ENCODE peak calls at places on chromosomes 5 and 9, in five cellular contexts. One of them, this sample, is unnamed.

GRCh38 chr5:54902817-54903473 is 82.4 kb downstream of the ESM1 start:
- DNase-seq in stimulated activated CD4-positive, alpha-beta T cell treated with anti-CD3 and anti-CD28 coated beads, TNF-alpha, amount 100 ng/mL, for 1 hour: no peak
- DNase-seq in GM23248: peak
- DNase-seq in stimulated activated CD8-positive, alpha-beta memory T cell treated with anti-CD3 and anti-CD28 coated beads, Interleukin-15, amount 100 ng/mL, for 1 hour: no peak
- DNase-seq in aorta: no peak
- DNase-seq in this sample: peak

GRCh38 chr5:88826959-88827585 is 55.9 kb downstream of the MEF2C start:
- DNase-seq in stimulated activated CD4-positive, alpha-beta T cell treated with anti-CD3 and anti-CD28 coated beads, TNF-alpha, amount 100 ng/mL, for 1 hour: no peak
- DNase-seq in GM23248: peak
- DNase-seq in stimulated activated CD8-positive, alpha-beta memory T cell treated with anti-CD3 and anti-CD28 coated beads, Interleukin-15, amount 100 ng/mL, for 1 hour: no peak
- DNase-seq in aorta: peak
- DNase-seq in this sample: peak

GRCh38 chr5:172509405-172509781 is 55.1 kb upstream of the SH3PXD2B start:
- DNase-seq in stimulated activated CD4-positive, alpha-beta T cell treated with anti-CD3 and anti-CD28 coated beads, TNF-alpha, amount 100 ng/mL, for 1 hour: no peak
- DNase-seq in GM23248: no peak
- DNase-seq in stimulated activated CD8-positive, alpha-beta memory T cell treated with anti-CD3 and anti-CD28 coated beads, Interleukin-15, amount 100 ng/mL, for 1 hour: no peak
- DNase-seq in aorta: no peak
- DNase-seq in this sample: no peak

GRCh38 chr9:136512651-136513066 is 29.8 kb upstream of the SEC16A start:
- DNase-seq in stimulated activated CD4-positive, alpha-beta T cell treated with anti-CD3 and anti-CD28 coated beads, TNF-alpha, amount 100 ng/mL, for 1 hour: no peak
- DNase-seq in GM23248: peak
- DNase-seq in stimulated activated CD8-positive, alpha-beta memory T cell treated with anti-CD3 and anti-CD28 coated beads, Interleukin-15, amount 100 ng/mL, for 1 hour: no peak
- DNase-seq in aorta: no peak
- DNase-seq in this sample: peak

GRCh38 chr5:102380174-102380573 is 84.1 kb upstream of the SLCO4C1 start:
- DNase-seq in stimulated activated CD4-positive, alpha-beta T cell treated with anti-CD3 and anti-CD28 coated beads, TNF-alpha, amount 100 ng/mL, for 1 hour: no peak
- DNase-seq in GM23248: no peak
- DNase-seq in stimulated activated CD8-positive, alpha-beta memory T cell treated with anti-CD3 and anti-CD28 coated beads, Interleukin-15, amount 100 ng/mL, for 1 hour: no peak
- DNase-seq in aorta: no peak
- DNase-seq in this sample: no peak

GRCh38 chr9:38296853-38297252 is 95.6 kb upstream of the ALDH1B1 start:
- DNase-seq in stimulated activated CD4-positive, alpha-beta T cell treated with anti-CD3 and anti-CD28 coated beads, TNF-alpha, amount 100 ng/mL, for 1 hour: no peak
- DNase-seq in GM23248: no peak
- DNase-seq in stimulated activated CD8-positive, alpha-beta memory T cell treated with anti-CD3 and anti-CD28 coated beads, Interleukin-15, amount 100 ng/mL, for 1 hour: no peak
- DNase-seq in aorta: no peak
- DNase-seq in this sample: no peak

GRCh38 chr5:72185717-72186388 is 78.6 kb downstream of the MAP1B start:
- DNase-seq in stimulated activated CD4-positive, alpha-beta T cell treated with anti-CD3 and anti-CD28 coated beads, TNF-alpha, amount 100 ng/mL, for 1 hour: no peak
- DNase-seq in GM23248: peak
- DNase-seq in stimulated activated CD8-positive, alpha-beta memory T cell treated with anti-CD3 and anti-CD28 coated beads, Interleukin-15, amount 100 ng/mL, for 1 hour: no peak
- DNase-seq in aorta: no peak
- DNase-seq in this sample: no peak

GRCh38 chr5:141786700-141787099 is 91.5 kb downstream of the PCDH1 start:
- DNase-seq in stimulated activated CD4-positive, alpha-beta T cell treated with anti-CD3 and anti-CD28 coated beads, TNF-alpha, amount 100 ng/mL, for 1 hour: no peak
- DNase-seq in GM23248: no peak
- DNase-seq in stimulated activated CD8-positive, alpha-beta memory T cell treated with anti-CD3 and anti-CD28 coated beads, Interleukin-15, amount 100 ng/mL, for 1 hour: no peak
- DNase-seq in aorta: no peak
- DNase-seq in this sample: no peak

GRCh38 chr5:134132372-134133212 is 18.1 kb downstream of the TCF7 start:
- DNase-seq in stimulated activated CD4-positive, alpha-beta T cell treated with anti-CD3 and anti-CD28 coated beads, TNF-alpha, amount 100 ng/mL, for 1 hour: peak
- DNase-seq in GM23248: no peak
- DNase-seq in stimulated activated CD8-positive, alpha-beta memory T cell treated with anti-CD3 and anti-CD28 coated beads, Interleukin-15, amount 100 ng/mL, for 1 hour: peak
- DNase-seq in aorta: peak
- DNase-seq in this sample: no peak

GRCh38 chr5:80798633-80799032 is 143.8 kb upstream of the DHFR start:
- DNase-seq in stimulated activated CD4-positive, alpha-beta T cell treated with anti-CD3 and anti-CD28 coated beads, TNF-alpha, amount 100 ng/mL, for 1 hour: no peak
- DNase-seq in GM23248: no peak
- DNase-seq in stimulated activated CD8-positive, alpha-beta memory T cell treated with anti-CD3 and anti-CD28 coated beads, Interleukin-15, amount 100 ng/mL, for 1 hour: no peak
- DNase-seq in aorta: no peak
- DNase-seq in this sample: no peak